ENCODE peak calls at places on chromosomes 5 and 9, in eight cellular contexts. V is mesendoderm; Y is NCI-H2081; O is uterus; M is dermis blood vessel endothelial cell; N is CD4-positive, CD25-positive, alpha-beta regulatory T cell; G is cardiac muscle cell; U is brain microvascular endothelial cell. B is an unnamed sample.

GRCh38 chr9:72915659-72916058 is 37.2 kb downstream of the ALDH1A1 start:
- DNase-seq in O (no peak), G (no peak), U (no peak), N (no peak), M (no peak), V (no peak), Y (no peak), B (no peak)

GRCh38 chr5:178249191-178249989 is 16.8 kb upstream of the PHYKPL start:
- DNase-seq in G (no peak), O (no peak), M (no peak), Y (no peak), U (no peak), V (no peak), N (peak), B (no peak)

GRCh38 chr5:61649971-61650370 is 317.9 kb downstream of the ZSWIM6 start:
- DNase-seq in N (no peak), G (no peak), V (no peak), M (no peak), U (no peak), Y (no peak), O (no peak), B (no peak)

GRCh38 chr5:168528521-168529360 is at the start of gene FBLL1:
- DNase-seq in G (peak), V (peak), O (no peak), M (peak), N (peak), U (peak), Y (peak), B (peak)

GRCh38 chr5:44266882-44267577 is 122.2 kb downstream of the FGF10 start:
- DNase-seq in U (no peak), G (no peak), N (no peak), Y (no peak), V (peak), M (no peak), O (peak), B (no peak)

GRCh38 chr9:86854898-86855523 is 92.3 kb downstream of the GAS1 start:
- DNase-seq in G (peak), M (no peak), U (peak), O (peak), V (peak), N (no peak), Y (no peak), B (peak)

GRCh38 chr9:123356851-123357747 is 1.1 kb downstream of the CRB2 start:
- DNase-seq in G (no peak), N (no peak), V (peak), O (no peak), Y (no peak), U (no peak), M (no peak), B (peak)

GRCh38 chr5:34507948-34508347 is 148.2 kb upstream of the RAI14 start:
- DNase-seq in Y (no peak), G (no peak), M (no peak), N (no peak), U (no peak), O (no peak), V (no peak), B (no peak)

GRCh38 chr5:14148890-14149671 is 5.9 kb downstream of the TRIO start:
- DNase-seq in N (no peak), V (peak), Y (no peak), O (no peak), U (no peak), M (no peak), G (no peak), B (no peak)

GRCh38 chr9:3971391-3972082 is 328.3 kb downstream of the GLIS3 start:
- DNase-seq in M (no peak), Y (no peak), U (no peak), N (no peak), G (no peak), V (no peak), O (no peak), B (no peak)

GRCh38 chr5:5014836-5015235 is 125.3 kb upstream of the ADAMTS16 start:
- DNase-seq in Y (no peak), U (peak), G (no peak), M (no peak), V (peak), O (no peak), N (no peak), B (peak)

GRCh38 chr5:150246835-150247234 is 42.7 kb downstream of the CAMK2A start:
- DNase-seq in M (no peak), N (no peak), G (no peak), U (no peak), V (no peak), O (no peak), Y (no peak), B (no peak)

GRCh38 chr5:136053336-136054121 is 24.7 kb downstream of the TGFBI start:
- DNase-seq in M (peak), O (no peak), Y (no peak), U (peak), N (no peak), G (no peak), V (peak), B (no peak)

GRCh38 chr5:121164632-121165031 is 687.0 kb upstream of the FTMT start:
- DNase-seq in Y (no peak), V (peak), U (no peak), G (no peak), O (no peak), N (no peak), M (no peak), B (no peak)

GRCh38 chr9:110575952-110576351 is 3.6 kb downstream of the SVEP1 start:
- DNase-seq in M (no peak), Y (no peak), U (no peak), O (no peak), V (no peak), G (no peak), N (no peak), B (no peak)

GRCh38 chr5:178367351-178368120 is 134.9 kb upstream of the PHYKPL start:
- DNase-seq in Y (no peak), N (no peak), O (no peak), U (no peak), G (no peak), M (no peak), V (no peak), B (no peak)

GRCh38 chr9:16417101-16417500 is 453.4 kb downstream of the BNC2 start:
- DNase-seq in O (no peak), N (no peak), M (peak), Y (peak), G (no peak), U (peak), V (no peak), B (no peak)

GRCh38 chr5:137199966-137200365 is 299.2 kb downstream of the SPOCK1 start:
- DNase-seq in N (no peak), U (peak), O (no peak), M (no peak), Y (no peak), G (no peak), V (peak), B (no peak)

GRCh38 chr5:150486402-150487198 is 21.3 kb upstream of the NDST1 start:
- DNase-seq in N (peak), M (peak), U (no peak), V (peak), Y (peak), G (peak), O (peak), B (peak)

GRCh38 chr5:36305571-36306326 is 4.0 kb upstream of the RANBP3L start:
- DNase-seq in Y (peak), G (peak), N (peak), M (peak), V (peak), O (peak), U (peak), B (no peak)

GRCh38 chr5:157160001-157160400 is 6.1 kb downstream of the GARIN3 start:
- DNase-seq in V (no peak), N (no peak), O (no peak), M (no peak), Y (no peak), G (no peak), U (no peak), B (no peak)

GRCh38 chr9:117156771-117157535 is 257.9 kb downstream of the ASTN2 start:
- DNase-seq in N (no peak), M (no peak), U (no peak), O (no peak), V (no peak), Y (no peak), G (no peak), B (no peak)

GRCh38 chr9:121348321-121348720 is 21.7 kb downstream of the STOM start:
- DNase-seq in G (no peak), V (no peak), O (no peak), N (no peak), M (no peak), U (no peak), Y (no peak), B (no peak)

GRCh38 chr9:135680091-135680490 is 17.0 kb downstream of the LCN9 start:
- DNase-seq in U (no peak), M (no peak), V (no peak), O (no peak), N (no peak), G (no peak), Y (no peak), B (no peak)

GRCh38 chr9:38026021-38026809 is 42.8 kb downstream of the SHB start:
- DNase-seq in N (no peak), O (peak), G (no peak), V (peak), Y (peak), M (peak), U (peak), B (no peak)

GRCh38 chr9:69155341-69156030 is 18.6 kb upstream of the TJP2 start:
- DNase-seq in G (no peak), M (no peak), Y (no peak), O (no peak), V (peak), U (no peak), N (no peak), B (no peak)

GRCh38 chr5:533243-534005 is 9.2 kb upstream of the SLC9A3 start:
- DNase-seq in Y (no peak), U (no peak), N (no peak), G (no peak), M (no peak), O (no peak), V (no peak), B (no peak)

GRCh38 chr5:32461441-32462120 is 17.0 kb upstream of the ZFR start:
- DNase-seq in M (no peak), U (no peak), Y (no peak), O (no peak), N (no peak), G (no peak), V (no peak), B (no peak)

GRCh38 chr9:114389612-114390368 is 2.0 kb upstream of the AKNA start:
- DNase-seq in G (no peak), N (no peak), M (no peak), O (no peak), U (no peak), Y (no peak), V (no peak), B (no peak)

GRCh38 chr9:131020388-131020787 is 11.4 kb downstream of the LAMC3 start:
- DNase-seq in Y (no peak), G (no peak), V (peak), U (peak), M (no peak), O (no peak), N (no peak), B (no peak)

B was measured in neural progenitor cell.